ENCODE peak calls at places on chromosome 17, in eight cellular contexts. J is upper lobe of right lung; T is Peyer's patch; U is MM.1S; B is IMR-90; Z is tibial nerve; Q is uterus; I is CD8-positive, alpha-beta T cell. D is an unnamed sample.

GRCh38 chr17:19805006-19805405 is 56.9 kb upstream of the ALDH3A1 start:
- DNase-seq in U (no peak), T (no peak), Q (no peak), J (no peak), Z (no peak), I (no peak), B (peak; percentile 31), D (no peak)

GRCh38 chr17:69450857-69451410 is 36.4 kb downstream of the MAP2K6 start:
- DNase-seq in I (no peak), T (no peak), B (no peak), Q (no peak), J (no peak), U (no peak), Z (no peak), D (no peak)

GRCh38 chr17:33241390-33241789 is 51.7 kb downstream of the ASIC2 start:
- DNase-seq in T (no peak), J (no peak), Q (no peak), Z (no peak), I (no peak), B (peak; percentile 50), U (no peak), D (no peak)

GRCh38 chr17:83144421-83145357 is 65.3 kb downstream of the METRNL start:
- DNase-seq in I (no peak), T (no peak), J (no peak), Z (peak; percentile 50), Q (no peak), B (peak; percentile 5), U (no peak), D (no peak)

GRCh38 chr17:233473-233941 is 52.1 kb upstream of the DOC2B start:
- DNase-seq in Q (peak; percentile 16), U (peak; percentile 19), B (no peak), J (peak; percentile 70), T (no peak), Z (no peak), I (no peak), D (no peak)

GRCh38 chr17:47879776-47880452 is 16.1 kb upstream of the SP2 start:
- DNase-seq in Z (no peak), I (no peak), U (no peak), B (no peak), T (peak; percentile 2), J (no peak), Q (no peak), D (no peak)

GRCh38 chr17:15220785-15221184 is 44.3 kb downstream of the PMP22 start:
- DNase-seq in I (no peak), T (no peak), Z (no peak), Q (no peak), U (no peak), J (no peak), B (no peak), D (no peak)

GRCh38 chr17:51260960-51261958 is 913 bp downstream of the UTP18 start:
- DNase-seq in U (peak; percentile 73), J (peak; percentile 89), Z (peak; percentile 32), T (peak; percentile 84), I (no peak), B (no peak), Q (peak; percentile 42), D (peak; percentile 46)

GRCh38 chr17:68200689-68201424 is 47.0 kb upstream of the AMZ2 start:
- DNase-seq in J (peak; percentile 87), T (peak; percentile 78), B (peak; percentile 62), I (peak; percentile 89), Q (peak; percentile 54), U (peak; percentile 58), Z (peak; percentile 77), D (peak; percentile 68)

GRCh38 chr17:7060165-7060890 is 16.4 kb upstream of the SLC16A11 start:
- DNase-seq in B (peak; percentile 69), T (no peak), Q (no peak), Z (no peak), U (peak; percentile 5), I (no peak), J (no peak), D (no peak)

DNA sequence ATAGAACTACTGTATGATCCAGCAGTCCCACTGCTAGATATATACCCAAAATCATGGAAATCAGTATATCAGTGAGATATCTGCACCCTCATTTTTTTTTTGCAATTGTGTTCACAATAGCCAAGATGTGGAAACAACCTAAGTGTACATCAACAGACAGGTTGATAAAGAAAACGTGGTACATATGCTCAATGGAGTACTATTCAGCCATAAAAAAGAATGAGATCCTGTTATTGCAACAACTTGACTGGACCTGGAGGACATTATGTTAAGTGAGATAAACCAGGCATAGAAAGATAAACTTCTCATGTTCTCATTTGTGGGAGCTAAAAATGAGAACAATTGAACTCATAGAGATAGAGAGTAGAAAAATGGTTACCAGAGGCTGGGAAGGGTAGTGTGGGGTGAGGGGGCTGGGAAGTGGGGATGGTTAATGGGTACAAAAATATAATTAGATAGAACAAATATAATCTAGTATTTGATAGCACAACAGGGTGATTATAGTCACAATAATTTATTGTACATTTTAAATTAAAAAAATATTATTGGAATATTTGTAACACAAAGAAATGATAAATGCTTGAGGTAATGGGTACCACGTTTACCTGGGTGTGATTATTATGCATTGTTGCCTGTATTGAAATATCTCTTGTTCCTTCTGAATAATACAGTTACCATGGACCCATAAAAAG is 7.8 kb upstream of the KRT10 start:
- DNase-seq in J (no peak), T (no peak), B (no peak), U (no peak), Z (no peak), Q (no peak), I (no peak), D (no peak)
- H3K27ac ChIP-seq in J (no peak overlapping the region), T (no peak overlapping the region), B (no peak overlapping the region), U (no peak overlapping the region), Z (peak overlapping the region; percentile 83), Q (no peak overlapping the region), I (no peak overlapping the region), D (no peak overlapping the region)

DNA sequence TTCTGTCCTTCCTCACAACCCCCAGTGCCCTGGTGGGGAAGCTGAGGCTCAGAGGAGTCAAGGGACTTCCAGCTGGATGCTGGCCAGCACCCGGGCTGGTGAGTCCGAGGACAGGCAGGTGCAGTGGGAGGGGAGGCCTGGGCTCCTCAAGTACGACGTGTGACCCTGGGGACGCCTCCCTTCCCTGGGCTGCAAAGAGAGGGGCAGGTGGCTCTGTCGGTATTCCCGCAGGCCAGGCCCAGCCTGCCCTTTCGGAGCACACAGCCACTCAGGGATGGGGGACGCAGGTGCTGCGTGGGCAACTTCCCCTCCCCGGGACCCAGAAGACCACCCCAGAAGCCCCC is 33.1 kb upstream of the PVALEF start:
- DNase-seq in T (no peak), Z (no peak), Q (no peak), U (no peak), J (no peak), B (no peak), I (no peak), D (no peak)
- H3K4me1 ChIP-seq in T (no peaks in the 10 kb centered on the region), Z (peaks cover 12% of the 10 kb centered on the region), Q (no peaks in the 10 kb centered on the region), U (no peaks in the 10 kb centered on the region), J (no peaks in the 10 kb centered on the region), B (no peaks in the 10 kb centered on the region), I (no peaks in the 10 kb centered on the region), D (no peaks in the 10 kb centered on the region)

GRCh38 chr17:45104907-45105624 is 27.2 kb downstream of the PLCD3 start:
- DNase-seq in Q (no peak), B (no peak), T (no peak), I (no peak), Z (no peak), U (no peak), J (no peak), D (no peak)
- TF ChIP-seq CTCF in Q (no peak), B (no peak), T (no peak), I (no peak), Z (no peak), U (no peak), J (no peak), D (no peak)

DNA sequence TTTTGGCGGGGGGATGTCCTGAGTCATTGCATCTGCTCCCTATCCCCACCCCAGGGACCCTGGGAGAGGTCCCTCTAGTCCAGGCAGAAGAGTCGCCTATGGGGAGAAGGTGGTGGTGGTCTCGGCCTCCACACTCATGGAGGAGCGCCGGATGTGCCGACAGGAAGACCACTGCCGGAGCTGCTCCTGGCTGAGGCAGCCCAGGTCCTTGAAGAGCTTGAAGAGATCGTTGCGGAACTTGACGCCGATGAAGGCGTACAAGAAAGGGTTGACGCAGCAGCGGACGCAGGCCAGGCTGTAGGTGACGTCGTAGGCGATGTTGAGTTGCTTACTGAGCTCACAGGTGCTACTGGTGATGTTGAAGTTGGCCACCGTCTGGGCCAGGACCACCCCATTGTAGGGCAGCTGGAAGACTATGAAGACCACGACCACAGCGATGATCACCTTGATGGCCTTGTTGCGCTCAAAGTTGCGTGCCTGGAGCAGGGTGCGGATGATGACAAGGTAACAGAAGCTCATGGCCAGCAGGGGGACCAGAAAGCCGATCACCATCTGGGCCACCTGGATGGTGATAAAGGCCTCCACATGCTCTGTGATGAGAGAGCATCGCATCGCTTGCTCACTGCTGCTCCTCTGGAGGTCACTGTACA is 10.5 kb downstream of the CCR7 start:
- DNase-seq in B (no peak), Q (peak; percentile 29), J (peak; percentile 53), U (no peak), Z (no peak), T (peak; percentile 45), I (peak; percentile 60), D (no peak)
- H3K27ac ChIP-seq in B (peak overlapping the region; percentile 93), Q (peak overlapping the region; percentile 87), J (peak overlapping the region; percentile 83), U (no peak overlapping the region), Z (peak overlapping the region; percentile 93), T (peak overlapping the region; percentile 86), I (peak overlapping the region; percentile 23), D (peak overlapping the region; percentile 83)

GRCh38 chr17:81535480-81536298 is 7.5 kb downstream of the FSCN2 start:
- DNase-seq in B (no peak), I (no peak), U (no peak), T (no peak), Q (no peak), J (no peak), Z (no peak), D (no peak)

GRCh38 chr17:81532490-81533287 is 4.5 kb downstream of the FSCN2 start:
- DNase-seq in U (no peak), Q (no peak), B (no peak), Z (no peak), J (no peak), I (no peak), T (no peak), D (no peak)

GRCh38 chr17:81535007-81535328 is 6.8 kb downstream of the FSCN2 start:
- DNase-seq in Z (no peak), Q (no peak), U (no peak), J (no peak), I (no peak), B (no peak), T (no peak), D (no peak)

GRCh38 chr17:81533713-81534141 is 5.5 kb downstream of the FSCN2 start:
- DNase-seq in T (no peak), Z (no peak), J (no peak), Q (no peak), B (no peak), U (no peak), I (no peak), D (no peak)

GRCh38 chr17:81534157-81535006 is 6.2 kb downstream of the FSCN2 start:
- DNase-seq in I (no peak), Q (no peak), T (no peak), U (no peak), Z (no peak), J (no peak), B (no peak), D (no peak)
- H3K4me1 ChIP-seq in I (peaks cover 4% of the 10 kb centered on the region), Q (no peaks in the 10 kb centered on the region), T (peaks cover 19% of the 10 kb centered on the region), U (peaks cover 6% of the 10 kb centered on the region), Z (peaks cover 15% of the 10 kb centered on the region), J (peaks cover 10% of the 10 kb centered on the region), B (no peaks in the 10 kb centered on the region), D (peaks cover 18% of the 10 kb centered on the region)

GRCh38 chr17:17387461-17388362 is 84.5 kb downstream of the NT5M start:
- DNase-seq in T (peak; percentile 79), J (peak; percentile 78), U (peak; percentile 84), I (no peak), Z (no peak), B (no peak), Q (no peak), D (no peak)
- TF ChIP-seq CTCF in T (peak; percentile 92), J (peak; percentile 45), U (peak; percentile 89), I (no peak), Z (no peak), B (no peak), Q (no peak), D (no peak)